ENCODE peak calls at places on chromosomes 1 and 21, in five cellular contexts. S is Panc1, F is upper lobe of left lung, Q is GM23338, X is HepG2. G is an unnamed sample.

GRCh38 chr1:200938955-200939354 is 44.3 kb downstream of the INAVA start:
- ATAC-seq in S (no peak), F (no peak), Q (no peak), X (no peak), G (no peak)

GRCh38 chr1:38915352-38915948 is 26.2 kb downstream of the RHBDL2 start:
- ATAC-seq in S (no peak), F (no peak), Q (no peak), X (no peak), G (no peak)

GRCh38 chr1:234885601-234886000 is 243.0 kb downstream of the TOMM20 start:
- ATAC-seq in S (no peak), X (no peak), Q (no peak), F (no peak), G (peak; percentile 32)

GRCh38 chr1:226547754-226548191 is 791 bp upstream of the STUM start:
- ATAC-seq in F (peak; percentile 84), S (peak; percentile 89), Q (peak; percentile 73), X (peak; percentile 87), G (peak; percentile 81)

GRCh38 chr1:53410100-53410541 is 49.1 kb upstream of the DMRTB1 start:
- ATAC-seq in Q (peak; percentile 68), F (no peak), S (no peak), X (no peak), G (no peak)

GRCh38 chr1:54347955-54348699 is 58.1 kb downstream of the SSBP3 start:
- ATAC-seq in Q (peak; percentile 10), S (no peak), X (peak; percentile 98), F (peak; percentile 79), G (no peak)

GRCh38 chr1:86757272-86757984 is 53.1 kb downstream of the SH3GLB1 start:
- ATAC-seq in X (no peak), S (no peak), Q (no peak), F (peak; percentile 20), G (no peak)

GRCh38 chr21:14736672-14737071 is 190.6 kb upstream of the SAMSN1 start:
- ATAC-seq in F (no peak), S (no peak), Q (no peak), X (no peak), G (no peak)

GRCh38 chr1:33443705-33444180 is 12.8 kb upstream of the PHC2 start:
- ATAC-seq in Q (peak; percentile 64), S (no peak), X (no peak), F (no peak), G (no peak)

GRCh38 chr1:184877992-184878391 is 96.3 kb downstream of the NIBAN1 start:
- ATAC-seq in S (no peak), X (no peak), F (no peak), Q (no peak), G (no peak)

GRCh38 chr1:236507022-236507700 is 16.6 kb upstream of the LGALS8 start:
- ATAC-seq in S (peak; percentile 75), X (no peak), F (peak; percentile 71), Q (no peak), G (peak; percentile 74)

GRCh38 chr1:185244015-185244747 is 72.9 kb downstream of the IVNS1ABP start:
- ATAC-seq in S (peak; percentile 72), X (no peak), F (no peak), Q (no peak), G (no peak)

GRCh38 chr21:16605588-16605987 is 875.8 kb downstream of the USP25 start:
- ATAC-seq in X (no peak), F (no peak), Q (no peak), S (no peak), G (no peak)
- H3K4me1 ChIP-seq in X (no peaks in the 10 kb centered on the region), F (no peaks in the 10 kb centered on the region), Q (no peaks in the 10 kb centered on the region), S (no peaks in the 10 kb centered on the region), G (no peaks in the 10 kb centered on the region)

GRCh38 chr21:45035477-45035848 is 38.9 kb upstream of the ADARB1 start:
- ATAC-seq in Q (no peak), X (no peak), S (no peak), F (no peak), G (no peak)

GRCh38 chr21:45034556-45035476 is 39.6 kb upstream of the ADARB1 start:
- ATAC-seq in S (no peak), X (no peak), Q (no peak), F (peak; percentile 20), G (no peak)

GRCh38 chr21:45032332-45032731 is 42.0 kb upstream of the ADARB1 start:
- ATAC-seq in F (no peak), S (no peak), X (peak; percentile 11), Q (no peak), G (no peak)

GRCh38 chr21:45032977-45033705 is 41.2 kb upstream of the ADARB1 start:
- ATAC-seq in F (peak; percentile 21), S (no peak), X (no peak), Q (no peak), G (no peak)

GRCh38 chr21:45033791-45034555 is 40.4 kb upstream of the ADARB1 start:
- ATAC-seq in F (peak; percentile 24), S (no peak), X (no peak), Q (no peak), G (peak; percentile 81)
- H3K4me3 ChIP-seq in F (no peak overlapping the region), S (no peak overlapping the region), X (no peak overlapping the region), Q (no peak overlapping the region), G (no peak overlapping the region)

DNA sequence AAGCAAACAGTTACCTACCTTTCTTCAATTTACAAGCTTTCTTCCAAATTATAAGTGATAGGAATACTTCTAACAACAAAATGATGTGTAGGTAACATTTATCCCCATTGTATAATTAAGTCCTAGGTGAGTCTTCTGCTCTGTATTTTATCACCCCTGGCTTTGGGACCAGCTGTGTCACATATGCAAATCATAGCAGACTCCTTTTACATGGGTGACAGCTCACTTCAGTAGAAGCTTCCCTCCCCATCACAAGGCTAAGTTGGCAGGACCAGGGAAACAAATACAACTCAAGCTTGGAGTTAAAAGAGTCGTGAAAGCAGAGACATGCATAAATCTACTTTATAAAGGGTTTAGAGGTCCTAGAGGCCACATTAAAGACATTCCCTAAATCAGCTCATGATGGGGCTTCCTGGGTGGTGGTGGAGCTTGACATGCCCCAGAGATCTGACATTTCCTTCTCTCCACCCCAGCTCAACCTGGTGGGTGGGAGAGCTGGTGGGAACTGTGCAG is 121.2 kb upstream of the RUNX1 start:
- ATAC-seq in X (no peak), F (no peak), Q (no peak), S (no peak), G (no peak)
- TF ChIP-seq POLR2AphosphoS5 in X (no peak), F (no peak), Q (no peak), S (no peak), G (no peak)

GRCh38 chr1:66644331-66644730 is 107.9 kb upstream of the DYNLT5 start:
- ATAC-seq in S (no peak), X (no peak), F (no peak), Q (no peak), G (no peak)
- H3K4me1 ChIP-seq in S (no peaks in the 10 kb centered on the region), X (no peaks in the 10 kb centered on the region), F (no peaks in the 10 kb centered on the region), Q (peaks cover 8% of the 10 kb centered on the region), G (no peaks in the 10 kb centered on the region)

GRCh38 chr1:10708807-10709523 is 87.5 kb downstream of the CASZ1 start:
- ATAC-seq in Q (peak; percentile 6), X (no peak), S (no peak), F (no peak), G (no peak)
- H3K4me3 ChIP-seq in Q (peak overlapping the region; percentile 28), X (no peak overlapping the region), S (no peak overlapping the region), F (no peak overlapping the region), G (no peak overlapping the region)

GRCh38 chr21:38965910-38966504 is 160.3 kb downstream of the ETS2 start:
- ATAC-seq in S (peak; percentile 90), F (peak; percentile 78), X (peak; percentile 97), Q (peak; percentile 89), G (no peak)
- TF ChIP-seq POLR2AphosphoS5 in S (no peak), F (peak; percentile 29), X (peak; percentile 87), Q (no peak), G (no peak)

GRCh38 chr1:9319789-9320519 is 27.3 kb downstream of the SPSB1 start:
- ATAC-seq in X (no peak), S (no peak), Q (peak; percentile 64), F (no peak), G (no peak)

GRCh38 chr1:9322845-9323244 is 30.2 kb downstream of the SPSB1 start:
- ATAC-seq in S (no peak), Q (no peak), F (no peak), X (no peak), G (no peak)

GRCh38 chr1:9320520-9321479 is 28.1 kb downstream of the SPSB1 start:
- ATAC-seq in S (no peak), F (no peak), Q (peak; percentile 20), X (no peak), G (peak; percentile 17)

GRCh38 chr1:9321480-9321849 is 28.8 kb downstream of the SPSB1 start:
- ATAC-seq in Q (no peak), X (no peak), F (no peak), S (peak; percentile 28), G (peak; percentile 37)

GRCh38 chr1:9321986-9322715 is 29.5 kb downstream of the SPSB1 start:
- ATAC-seq in F (no peak), X (no peak), Q (no peak), S (no peak), G (no peak)
- H3K4me1 ChIP-seq in F (peaks cover 12% of the 10 kb centered on the region), X (no peaks in the 10 kb centered on the region), Q (peaks cover 26% of the 10 kb centered on the region), S (peaks cover 95% of the 10 kb centered on the region), G (peaks cover 100% of the 10 kb centered on the region)

GRCh38 chr1:228968841-228969606 is 233.7 kb downstream of the RHOU start:
- ATAC-seq in S (no peak), F (peak; percentile 23), Q (peak; percentile 84), X (no peak), G (no peak)
- H3K4me3 ChIP-seq in S (no peak overlapping the region), F (no peak overlapping the region), Q (no peak overlapping the region), X (no peak overlapping the region), G (no peak overlapping the region)

GRCh38 chr1:13661539-13661938 is 38.4 kb upstream of the PRDM2 start:
- ATAC-seq in S (no peak), X (no peak), F (no peak), Q (no peak), G (no peak)
- TF ChIP-seq POLR2AphosphoS5 in S (no peak), X (no peak), F (no peak), Q (no peak), G (no peak)

GRCh38 chr1:191371626-191372025 is 786.6 kb upstream of the RGS18 start:
- ATAC-seq in F (no peak), X (no peak), Q (no peak), S (no peak), G (no peak)

DNA sequence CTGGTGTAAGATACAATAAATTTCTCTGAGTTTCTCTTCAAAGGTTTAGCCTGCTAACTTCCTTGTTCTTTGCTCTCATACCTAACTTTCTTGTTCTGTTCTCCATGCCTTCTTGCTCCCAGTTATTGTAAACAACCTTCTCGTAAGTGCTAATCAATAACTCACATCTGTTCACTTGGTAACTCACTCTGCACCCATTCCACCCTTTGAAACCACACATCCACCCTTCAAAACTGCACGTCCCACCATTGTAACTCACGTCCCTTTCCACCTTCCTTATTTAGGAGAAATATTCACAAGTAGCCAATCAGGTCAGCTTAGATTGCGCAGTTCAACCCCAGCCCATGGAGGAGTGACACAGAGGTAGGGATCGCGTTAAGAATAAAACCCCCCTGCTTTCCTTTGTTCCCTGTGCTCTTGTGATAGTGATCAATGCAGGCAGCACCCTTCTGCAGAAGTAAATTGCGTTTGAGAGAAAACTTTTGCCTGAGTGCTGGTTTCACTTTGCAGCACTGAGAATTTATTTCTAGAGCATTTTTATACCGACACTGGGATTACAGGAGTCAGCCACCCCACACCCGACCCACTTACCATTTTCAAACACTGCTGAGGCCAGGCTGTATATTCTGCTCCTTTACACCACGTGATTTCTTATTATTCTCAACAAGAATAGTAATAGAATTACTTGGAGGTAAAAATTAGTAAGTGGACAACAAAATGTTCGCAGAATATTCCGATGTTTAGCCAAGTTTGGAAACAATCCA is 789.2 kb upstream of the RGS18 start:
- ATAC-seq in X (peak; percentile 31), Q (peak; percentile 39), S (peak; percentile 84), F (no peak), G (no peak)
- H3K4me1 ChIP-seq in X (no peaks in the 10 kb centered on the region), Q (peaks cover 20% of the 10 kb centered on the region), S (no peaks in the 10 kb centered on the region), F (no peaks in the 10 kb centered on the region), G (peaks cover 9% of the 10 kb centered on the region)